ENCODE peak calls at places on chromosomes 7 and 10, in nine cellular contexts. T is transverse colon, U is neural crest cell, S is Panc1, L is heart right ventricle, J is fibroblast of mammary gland, A is AG09309, V is ovary, G is WTC11. W is an unnamed sample.

GRCh38 chr10:86752311-86752710 is 4.1 kb upstream of the BMPR1A start:
- DNase-seq in T (peak; percentile 37), U (no peak), S (no peak), L (no peak), J (no peak), A (no peak), V (no peak), G (no peak), W (no peak)

GRCh38 chr7:133797355-133797754 is 329.8 kb upstream of the LRGUK start:
- DNase-seq in T (no peak), U (no peak), S (no peak), L (no peak), J (no peak), A (no peak), V (no peak), G (no peak), W (no peak)

GRCh38 chr10:84076047-84076388 is 63.3 kb upstream of the GHITM start:
- DNase-seq in T (no peak), U (no peak), S (no peak), L (no peak), J (peak; percentile 84), A (peak; percentile 33), V (no peak), G (no peak), W (no peak)

GRCh38 chr10:127790165-127790564 is 53.2 kb downstream of the FOXI2 start:
- DNase-seq in T (no peak), U (no peak), S (no peak), L (no peak), J (no peak), A (no peak), V (no peak), G (no peak), W (no peak)

GRCh38 chr7:64639267-64640001 is 26.5 kb upstream of the ZNF107 start:
- DNase-seq in T (no peak), U (no peak), S (no peak), L (no peak), J (no peak), A (no peak), V (no peak), G (no peak), W (no peak)

GRCh38 chr7:39700932-39701331 is 77.6 kb downstream of the RALA start:
- DNase-seq in T (peak; percentile 35), U (no peak), S (no peak), L (peak; percentile 15), J (no peak), A (no peak), V (no peak), G (no peak), W (no peak)

GRCh38 chr7:105890290-105890997 is 14.0 kb upstream of the ATXN7L1 start:
- DNase-seq in T (no peak), U (no peak), S (no peak), L (no peak), J (no peak), A (no peak), V (no peak), G (no peak), W (no peak)

GRCh38 chr7:30562498-30562897 is 32.2 kb upstream of the GARS1 start:
- DNase-seq in T (no peak), U (no peak), S (no peak), L (no peak), J (peak; percentile 47), A (no peak), V (no peak), G (no peak), W (no peak)

DNA sequence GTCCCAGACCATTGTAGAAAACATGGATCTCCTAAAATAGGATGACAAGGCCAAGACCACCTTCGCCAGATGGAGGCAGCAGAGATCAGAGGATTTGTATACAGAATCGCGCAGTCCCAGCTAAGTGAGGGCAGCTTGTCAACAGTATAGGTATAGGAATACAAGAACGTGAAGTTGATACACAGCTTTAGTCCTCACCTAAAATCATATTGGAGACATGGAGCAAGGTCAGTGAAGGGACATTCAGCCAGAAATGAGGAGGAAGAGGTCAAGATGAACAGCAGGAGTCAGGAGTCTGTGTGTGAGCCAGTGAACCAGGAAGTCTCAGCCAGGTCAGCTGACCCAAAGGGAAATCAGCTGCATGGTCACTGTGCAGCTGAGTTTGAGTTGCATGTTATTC is 263.4 kb upstream of the PRKCQ start:
- DNase-seq in T (no peak), U (no peak), S (no peak), L (no peak), J (peak; percentile 11), A (no peak), V (no peak), G (no peak), W (no peak)
- TF ChIP-seq CTCF in T (no peak), U (no peak), S (no peak), L (no peak), J (peak; percentile 13), A (peak; percentile 12), V (no peak), G (no peak), W (no peak)

GRCh38 chr7:48389977-48390376 is 218.7 kb downstream of the ABCA13 start:
- DNase-seq in T (no peak), U (no peak), S (peak; percentile 2), L (no peak), J (peak; percentile 74), A (peak; percentile 0), V (no peak), G (no peak), W (no peak)

GRCh38 chr7:48388922-48389321 is 217.7 kb downstream of the ABCA13 start:
- DNase-seq in T (no peak), U (no peak), S (no peak), L (no peak), J (no peak), A (no peak), V (no peak), G (no peak), W (no peak)

GRCh38 chr7:48387916-48388315 is 216.7 kb downstream of the ABCA13 start:
- DNase-seq in T (no peak), U (no peak), S (no peak), L (no peak), J (no peak), A (no peak), V (no peak), G (no peak), W (no peak)

DNA sequence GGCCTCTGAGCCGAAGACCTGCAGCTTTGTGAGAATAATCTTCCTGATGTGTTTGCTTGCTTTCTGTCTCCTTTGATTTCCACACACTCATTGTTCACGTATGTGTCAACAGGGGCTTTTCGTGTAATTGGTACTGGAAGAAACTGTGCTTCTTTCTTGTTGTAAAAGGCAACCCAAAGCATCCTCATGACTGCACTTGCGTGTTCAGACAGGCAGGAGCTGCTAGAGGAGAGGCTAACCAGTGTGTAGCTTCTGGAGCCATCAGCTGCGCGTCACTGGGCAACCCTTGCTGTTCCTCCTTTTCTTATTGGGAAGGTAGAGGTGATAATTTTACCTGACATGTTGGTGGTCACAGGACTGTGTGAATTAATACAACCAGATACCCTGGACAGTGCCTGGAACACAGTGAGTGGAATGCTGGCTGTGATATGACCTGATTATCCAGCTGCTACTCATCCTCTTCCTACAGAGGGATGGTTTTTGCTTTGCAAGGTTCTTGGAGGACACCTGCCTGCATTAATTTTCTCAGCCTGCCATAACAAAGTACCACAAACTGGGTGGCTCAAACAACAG is 213.0 kb downstream of the ABCA13 start:
- DNase-seq in T (no peak), U (no peak), S (no peak), L (no peak), J (no peak), A (no peak), V (no peak), G (no peak), W (no peak)
- TF ChIP-seq CTCF in T (no peak), U (no peak), S (no peak), L (no peak), J (no peak), A (no peak), V (no peak), G (no peak), W (no peak)

GRCh38 chr10:125700355-125700911 is 17.5 kb upstream of the TEX36 start:
- DNase-seq in T (no peak), U (no peak), S (no peak), L (no peak), J (peak; percentile 20), A (no peak), V (no peak), G (no peak), W (no peak)

GRCh38 chr10:125692932-125693847 is 10.2 kb upstream of the TEX36 start:
- DNase-seq in T (no peak), U (no peak), S (no peak), L (no peak), J (peak; percentile 12), A (peak; percentile 86), V (no peak), G (no peak), W (no peak)

GRCh38 chr10:125694874-125695273 is 11.9 kb upstream of the TEX36 start:
- DNase-seq in T (no peak), U (no peak), S (no peak), L (no peak), J (peak; percentile 7), A (peak; percentile 91), V (no peak), G (no peak), W (no peak)

GRCh38 chr10:125699562-125700143 is 16.7 kb upstream of the TEX36 start:
- DNase-seq in T (no peak), U (no peak), S (no peak), L (no peak), J (no peak), A (no peak), V (no peak), G (no peak), W (no peak)

DNA sequence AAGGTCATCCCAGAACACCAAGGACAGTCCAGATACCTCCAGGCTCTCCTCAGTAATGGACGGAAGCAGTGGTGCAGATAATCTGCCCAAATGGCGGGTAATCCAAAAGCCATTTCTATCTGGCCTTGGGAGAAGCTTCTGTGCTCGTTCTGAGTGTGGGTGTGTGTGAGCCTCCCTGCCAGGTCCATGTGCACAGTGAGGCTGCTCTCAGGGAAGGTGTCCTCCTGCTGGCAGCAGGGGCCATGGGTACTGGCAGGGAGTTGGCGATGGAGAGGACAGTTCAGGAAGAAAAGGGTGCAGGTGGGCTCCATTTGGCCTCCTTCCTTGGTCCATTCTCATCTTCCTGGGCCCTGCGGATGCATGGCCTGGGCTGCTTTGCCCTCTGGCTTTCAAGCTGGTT is 15.6 kb upstream of the TEX36 start:
- DNase-seq in T (no peak), U (no peak), S (no peak), L (no peak), J (no peak), A (no peak), V (no peak), G (no peak), W (no peak)
- TF ChIP-seq CTCF in T (no peak), U (no peak), S (no peak), L (no peak), J (no peak), A (peak; percentile 10), V (no peak), G (no peak), W (no peak)

GRCh38 chr10:132399117-132400035 is 2.4 kb downstream of the PWWP2B start:
- DNase-seq in T (peak; percentile 80), U (no peak), S (no peak), L (peak; percentile 11), J (no peak), A (no peak), V (no peak), G (no peak), W (no peak)

GRCh38 chr10:132396495-132397035 is 435 bp upstream of the PWWP2B start:
- DNase-seq in T (peak; percentile 77), U (peak; percentile 53), S (no peak), L (peak; percentile 73), J (peak; percentile 14), A (no peak), V (peak; percentile 68), G (no peak), W (peak; percentile 72)

GRCh38 chr10:132398566-132398991 is 1.6 kb downstream of the PWWP2B start:
- DNase-seq in T (peak; percentile 21), U (no peak), S (no peak), L (peak; percentile 11), J (no peak), A (no peak), V (peak; percentile 18), G (no peak), W (no peak)

GRCh38 chr10:132397036-132397541 is at the start of gene PWWP2B:
- DNase-seq in T (peak; percentile 72), U (no peak), S (no peak), L (peak; percentile 71), J (no peak), A (no peak), V (peak; percentile 55), G (no peak), W (peak; percentile 71)

DNA sequence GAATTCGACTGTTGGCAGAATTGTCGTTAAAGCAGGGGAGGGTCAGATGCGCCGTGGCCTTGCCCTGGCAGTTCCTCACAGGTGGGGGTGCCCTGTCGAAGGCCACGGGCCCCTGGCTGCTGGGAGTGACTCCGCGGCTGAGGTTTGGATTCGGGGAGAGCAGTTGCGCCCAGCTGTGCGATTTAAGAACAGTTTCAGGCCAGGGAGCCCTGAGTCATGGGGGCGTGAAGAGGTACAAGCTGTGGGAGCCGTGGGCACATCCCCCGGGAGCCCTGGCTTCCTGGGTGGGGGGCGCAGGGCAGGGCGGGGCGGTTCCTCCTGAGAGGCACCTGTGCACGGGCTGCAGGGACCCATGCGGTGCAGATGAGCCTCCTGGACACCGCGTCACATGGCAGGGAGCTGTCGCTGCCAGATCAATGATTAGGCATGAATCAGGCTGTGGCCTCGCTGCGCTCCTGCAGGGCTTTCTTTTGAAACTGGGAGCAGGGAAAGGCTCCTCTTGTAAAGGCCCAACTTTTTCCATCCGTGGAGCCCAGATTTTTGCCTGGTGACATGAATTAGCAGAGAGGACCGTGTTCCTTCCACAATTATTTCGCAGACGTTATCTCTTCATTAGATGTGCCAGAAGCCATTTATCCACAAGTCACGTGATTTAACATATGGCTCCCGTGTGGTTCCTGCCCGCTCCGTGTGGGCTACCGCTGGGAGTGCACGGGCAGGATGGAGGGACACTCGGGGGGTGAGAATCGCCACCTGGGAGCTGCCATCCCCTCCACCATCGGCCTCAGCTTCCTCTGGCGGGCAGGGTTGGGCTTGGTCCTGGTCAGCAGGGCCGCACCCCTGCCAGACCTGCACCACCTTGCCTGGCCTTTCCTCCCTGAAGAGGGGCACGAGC is 918 bp downstream of the PWWP2B start:
- DNase-seq in T (peak; percentile 67), U (no peak), S (no peak), L (peak; percentile 47), J (peak; percentile 66), A (no peak), V (peak; percentile 52), G (no peak), W (peak; percentile 81)
- TF ChIP-seq CTCF in T (no peak), U (peak; percentile 17), S (no peak), L (no peak), J (no peak), A (no peak), V (no peak), G (no peak), W (no peak)